ENCODE peak calls at places on chromosomes 2 and 18, in five cellular contexts. Y is NCI-H1694 treated with DMSO at 0.1 percent for 48 hours, H is upper lobe of left lung, I is lower lobe of right lung, F is aorta. A is an unnamed sample.

GRCh38 chr18:65429601-65430000 is 321.2 kb upstream of the CDH7 start:
- DNase-seq in Y (no peak), H (no peak), F (no peak), I (no peak), A (no peak)

GRCh38 chr18:79936641-79937040 is 14.8 kb downstream of the SLC66A2 start:
- DNase-seq in F (peak), Y (no peak), I (peak), H (peak), A (no peak)

GRCh38 chr2:42920446-42921161 is 128.2 kb upstream of the HAAO start:
- DNase-seq in F (no peak), Y (no peak), I (no peak), H (no peak), A (no peak)

GRCh38 chr2:168044579-168044978 is 202.8 kb downstream of the STK39 start:
- DNase-seq in H (no peak), I (no peak), Y (no peak), F (no peak), A (no peak)

GRCh38 chr2:32418777-32419176 is 62.0 kb downstream of the BIRC6 start:
- DNase-seq in H (no peak), I (no peak), Y (no peak), F (no peak), A (no peak)

GRCh38 chr2:128315122-128315828 is 3.4 kb downstream of the HS6ST1 start:
- DNase-seq in I (peak), Y (no peak), F (peak), H (peak), A (no peak)

GRCh38 chr2:224802407-224802806 is 86.2 kb upstream of the CCDC195 start:
- DNase-seq in H (no peak), I (no peak), Y (no peak), F (no peak), A (peak)

GRCh38 chr2:85806358-85807118 is 52.7 kb downstream of the ATOH8 start:
- DNase-seq in Y (no peak), H (no peak), I (no peak), F (no peak), A (no peak)

GRCh38 chr2:107215764-107216398 is 329.9 kb upstream of the ST6GAL2 start:
- DNase-seq in I (no peak), Y (no peak), H (no peak), F (no peak), A (no peak)